ENCODE peak calls at places on chromosome 4, in five cellular contexts. One of them, this sample, is unnamed.
A peak's percentile ranks its signal among the peaks of the same experiment; 100 is the strongest.

GRCh38 chr4:31283689-31284088 is 563.5 kb downstream of the PCDH7 start:
- DNase-seq in GM12878: no peak
- DNase-seq in H1: no peak
- DNase-seq in HepG2: no peak
- DNase-seq in K562: no peak
- DNase-seq in this sample: no peak

GRCh38 chr4:27084685-27085356 is 224.2 kb downstream of the STIM2 start:
- DNase-seq in HepG2: no peak
- DNase-seq in GM12878: no peak
- DNase-seq in K562: peak; percentile 62
- DNase-seq in H1: no peak
- DNase-seq in this sample: peak; percentile 7

GRCh38 chr4:186557486-186557885 is 2.1 kb upstream of the MTNR1A start:
- DNase-seq in K562: no peak
- DNase-seq in H1: no peak
- DNase-seq in HepG2: no peak
- DNase-seq in GM12878: no peak
- DNase-seq in this sample: no peak

GRCh38 chr4:155208258-155209054 is at the start of gene NPY2R:
- DNase-seq in HepG2: no peak
- DNase-seq in GM12878: no peak
- DNase-seq in H1: peak; percentile 7
- DNase-seq in K562: no peak
- DNase-seq in this sample: peak; percentile 1

GRCh38 chr4:147823135-147823534 is 91.2 kb downstream of the ARHGAP10 start:
- DNase-seq in GM12878: no peak
- DNase-seq in K562: no peak
- DNase-seq in H1: no peak
- DNase-seq in HepG2: no peak
- DNase-seq in this sample: no peak

GRCh38 chr4:106676173-106676921 is 307.8 kb upstream of the GIMD1 start:
- DNase-seq in K562: no peak
- DNase-seq in H1: no peak
- DNase-seq in GM12878: no peak
- DNase-seq in HepG2: no peak
- DNase-seq in this sample: no peak

GRCh38 chr4:136917312-136918110 is 614.8 kb downstream of the PCDH18 start:
- DNase-seq in K562: no peak
- DNase-seq in H1: no peak
- DNase-seq in HepG2: no peak
- DNase-seq in GM12878: no peak
- DNase-seq in this sample: no peak

GRCh38 chr4:67106846-67107467 is 438.3 kb downstream of the CENPC start:
- DNase-seq in H1: no peak
- DNase-seq in K562: no peak
- DNase-seq in GM12878: no peak
- DNase-seq in HepG2: no peak
- DNase-seq in this sample: no peak

GRCh38 chr4:14415146-14415545 is 587.1 kb upstream of the CPEB2 start:
- DNase-seq in HepG2: no peak
- DNase-seq in K562: no peak
- DNase-seq in H1: no peak
- DNase-seq in GM12878: no peak
- DNase-seq in this sample: no peak

GRCh38 chr4:172838943-172839342 is 329.7 kb upstream of the GALNT7 start:
- DNase-seq in H1: no peak
- DNase-seq in GM12878: no peak
- DNase-seq in HepG2: no peak
- DNase-seq in K562: no peak
- DNase-seq in this sample: no peak

GRCh38 chr4:84503495-84504437 is 4.7 kb upstream of the NKX6-1 start:
- DNase-seq in H1: no peak
- DNase-seq in HepG2: peak; percentile 46
- DNase-seq in GM12878: no peak
- DNase-seq in K562: peak; percentile 63
- DNase-seq in this sample: peak; percentile 56

GRCh38 chr4:183658362-183659028 is 490 bp downstream of the RWDD4 start:
- DNase-seq in H1: no peak
- DNase-seq in GM12878: no peak
- DNase-seq in K562: peak; percentile 40
- DNase-seq in HepG2: peak; percentile 37
- DNase-seq in this sample: peak; percentile 5

GRCh38 chr4:55959655-55960054 is 10.9 kb downstream of the CEP135 start:
- DNase-seq in HepG2: no peak
- DNase-seq in K562: no peak
- DNase-seq in H1: no peak
- DNase-seq in GM12878: no peak
- DNase-seq in this sample: no peak

GRCh38 chr4:166458756-166459155 is 585.7 kb downstream of the TLL1 start:
- DNase-seq in HepG2: no peak
- DNase-seq in H1: no peak
- DNase-seq in GM12878: no peak
- DNase-seq in K562: no peak
- DNase-seq in this sample: no peak

GRCh38 chr4:150801833-150802232 is 213.3 kb downstream of the LRBA start:
- DNase-seq in H1: no peak
- DNase-seq in GM12878: no peak
- DNase-seq in K562: no peak
- DNase-seq in HepG2: no peak
- DNase-seq in this sample: no peak

GRCh38 chr4:125268065-125268755 is 46.5 kb upstream of the FAT4 start:
- DNase-seq in HepG2: no peak
- DNase-seq in GM12878: no peak
- DNase-seq in K562: no peak
- DNase-seq in H1: no peak
- DNase-seq in this sample: no peak

DNA sequence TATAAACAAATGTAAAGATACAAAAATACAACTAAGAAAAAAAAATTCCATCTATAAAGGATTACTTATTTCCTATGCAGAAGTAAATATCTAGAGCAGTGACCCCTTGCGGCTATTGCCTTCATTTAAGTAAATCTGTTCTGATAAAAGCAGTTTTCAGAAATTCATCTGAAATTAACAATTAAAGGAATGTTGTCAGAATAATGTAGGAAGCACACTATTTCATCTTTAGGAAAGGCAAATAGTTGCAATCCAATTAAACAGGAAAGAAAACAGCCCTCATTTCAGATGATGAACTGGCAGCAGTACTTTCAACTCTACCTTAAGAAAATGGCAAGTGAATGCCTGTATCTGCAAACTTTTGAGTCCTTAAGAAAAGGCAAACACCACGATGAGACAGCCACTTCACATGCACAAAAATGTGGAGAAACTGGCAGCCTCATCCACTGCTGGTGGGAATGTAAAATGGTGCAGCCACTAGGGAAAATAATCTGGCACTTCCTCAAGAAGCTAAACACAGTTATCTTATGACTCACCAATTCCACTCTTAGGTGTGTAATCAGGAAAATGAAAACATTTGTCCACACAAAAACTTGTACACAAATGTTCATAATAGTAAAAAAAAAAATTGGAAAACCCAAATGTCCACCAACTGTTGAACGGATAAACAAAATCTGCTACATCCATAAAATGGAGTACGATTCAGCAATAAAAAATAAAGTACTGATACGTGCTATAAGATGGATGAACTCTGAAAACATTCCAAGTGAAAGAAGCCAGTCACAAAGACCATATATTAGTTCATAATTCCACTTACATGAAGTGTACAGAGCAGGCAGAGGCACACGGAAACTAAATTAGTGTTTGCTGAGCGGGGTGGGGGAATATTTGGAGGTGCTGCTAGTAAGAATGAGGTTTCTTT is 2.0 kb upstream of the THAP9 start:
- DNase-seq in GM12878: no peak
- DNase-seq in HepG2: no peak
- DNase-seq in H1: no peak
- DNase-seq in K562: no peak
- DNase-seq in this sample: peak; percentile 10
- TF ChIP-seq HDAC2 in GM12878: no peak
- TF ChIP-seq HDAC2 in HepG2: no peak
- TF ChIP-seq HDAC2 in H1: no peak
- TF ChIP-seq HDAC2 in K562: peak; percentile 8
- TF ChIP-seq HDAC2 in this sample: no peak

GRCh38 chr4:154164931-154165839 is 326.4 kb downstream of the DCHS2 start:
- DNase-seq in K562: no peak
- DNase-seq in GM12878: peak; percentile 69
- DNase-seq in HepG2: no peak
- DNase-seq in H1: no peak
- DNase-seq in this sample: no peak
- TF ChIP-seq HDAC2 in K562: no peak
- TF ChIP-seq HDAC2 in GM12878: no peak
- TF ChIP-seq HDAC2 in HepG2: no peak
- TF ChIP-seq HDAC2 in H1: no peak
- TF ChIP-seq HDAC2 in this sample: no peak

DNA sequence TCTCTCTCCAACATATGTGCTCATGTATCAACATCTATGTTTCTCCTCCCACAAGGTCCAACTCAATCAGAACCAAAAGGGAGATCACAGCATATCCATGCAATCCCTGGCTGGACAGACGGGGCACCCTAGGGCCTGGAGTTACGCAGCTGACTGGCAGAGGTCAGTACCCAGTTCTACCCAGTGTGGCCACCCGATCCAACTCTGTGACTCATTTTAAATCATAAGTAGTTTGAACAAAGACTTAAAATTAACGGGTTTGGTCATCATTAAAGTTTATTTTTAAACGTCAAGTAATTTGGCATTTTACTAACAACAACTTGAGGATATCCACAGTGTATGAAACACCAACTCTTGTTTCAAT is 59.5 kb downstream of the APBB2 start:
- DNase-seq in HepG2: no peak
- DNase-seq in H1: no peak
- DNase-seq in GM12878: no peak
- DNase-seq in K562: no peak
- DNase-seq in this sample: no peak
- TF ChIP-seq HDAC2 in HepG2: no peak
- TF ChIP-seq HDAC2 in H1: no peak
- TF ChIP-seq HDAC2 in GM12878: no peak
- TF ChIP-seq HDAC2 in K562: no peak
- TF ChIP-seq HDAC2 in this sample: no peak

DNA sequence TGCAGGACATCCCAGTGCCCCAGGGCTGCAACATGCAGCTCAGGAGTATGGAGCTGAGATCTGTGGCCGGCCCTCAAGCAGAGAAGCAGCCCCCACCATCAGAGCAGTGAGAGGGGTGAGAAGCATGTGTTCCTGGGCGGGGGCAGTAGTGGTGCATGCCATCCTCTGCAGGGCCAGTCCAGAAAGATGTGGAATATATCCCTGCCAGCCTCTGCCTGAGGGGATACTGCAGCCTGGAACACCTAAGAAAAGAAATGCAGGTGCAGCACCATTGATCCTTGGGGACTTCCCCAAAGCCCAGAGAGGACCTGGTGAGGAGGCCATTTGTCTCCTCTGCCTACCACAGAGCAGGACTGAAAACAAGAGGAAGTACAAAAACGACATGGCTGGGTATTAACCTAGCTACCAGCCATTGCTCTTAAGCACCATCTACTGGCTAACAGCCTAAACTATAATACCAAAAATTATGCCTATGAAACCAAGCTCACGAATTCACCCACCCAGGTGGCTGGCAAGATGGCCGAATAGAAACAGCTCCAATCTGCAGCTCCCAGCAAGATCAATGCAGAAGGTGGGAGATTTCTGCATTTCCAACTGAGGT is 158.8 kb downstream of the ADGRA3 start:
- DNase-seq in H1: no peak
- DNase-seq in GM12878: no peak
- DNase-seq in K562: no peak
- DNase-seq in HepG2: no peak
- DNase-seq in this sample: peak; percentile 13
- TF ChIP-seq HDAC2 in H1: no peak
- TF ChIP-seq HDAC2 in GM12878: no peak
- TF ChIP-seq HDAC2 in K562: no peak
- TF ChIP-seq HDAC2 in HepG2: no peak
- TF ChIP-seq HDAC2 in this sample: no peak

GRCh38 chr4:39326468-39326960 is 39.6 kb downstream of the RFC1 start:
- DNase-seq in GM12878: no peak
- DNase-seq in HepG2: no peak
- DNase-seq in K562: no peak
- DNase-seq in H1: no peak
- DNase-seq in this sample: no peak
- TF ChIP-seq HDAC2 in GM12878: no peak
- TF ChIP-seq HDAC2 in HepG2: no peak
- TF ChIP-seq HDAC2 in K562: no peak
- TF ChIP-seq HDAC2 in H1: no peak
- TF ChIP-seq HDAC2 in this sample: no peak

DNA sequence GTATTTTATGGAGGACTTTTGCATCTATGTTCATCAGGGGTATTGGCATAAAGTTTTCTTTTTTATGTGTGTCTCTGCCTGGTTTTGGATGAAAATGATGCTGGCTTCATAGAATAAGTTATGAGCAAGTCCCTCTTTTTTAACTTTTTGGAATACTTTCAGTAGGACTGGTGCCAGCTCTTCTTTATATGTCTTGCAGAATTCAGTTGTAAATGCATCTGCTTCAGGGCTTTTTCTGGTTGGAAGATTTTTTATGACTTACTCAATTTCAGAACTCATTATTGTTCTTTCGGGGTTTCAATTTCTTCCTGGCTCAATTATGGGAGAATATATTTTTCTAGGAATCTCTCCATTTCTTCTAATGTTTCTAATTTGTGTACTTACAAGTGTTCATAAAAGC is 9.1 kb upstream of the CSN2 start:
- DNase-seq in HepG2: no peak
- DNase-seq in K562: no peak
- DNase-seq in H1: no peak
- DNase-seq in GM12878: no peak
- DNase-seq in this sample: no peak
- TF ChIP-seq HDAC2 in HepG2: no peak
- TF ChIP-seq HDAC2 in K562: no peak
- TF ChIP-seq HDAC2 in H1: no peak
- TF ChIP-seq HDAC2 in GM12878: no peak
- TF ChIP-seq HDAC2 in this sample: no peak

DNA sequence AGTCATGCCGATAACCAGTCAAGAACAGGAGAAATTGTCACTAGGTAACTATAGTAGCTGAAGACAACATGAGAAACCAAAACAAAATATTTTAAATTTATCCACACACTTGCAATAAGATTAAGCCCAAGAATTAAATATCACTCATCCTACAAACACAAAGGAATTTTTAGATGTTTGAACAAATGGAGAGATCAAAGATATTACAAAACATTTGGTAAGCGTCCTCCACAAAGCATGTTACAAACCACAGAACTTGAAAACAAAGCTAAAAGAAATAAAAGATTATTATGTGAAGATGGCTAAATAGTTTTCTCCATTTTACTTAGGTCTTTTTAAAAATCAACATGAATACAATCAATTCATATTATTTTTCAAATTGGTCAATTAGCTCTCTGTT is 631.9 kb upstream of the INTU start:
- DNase-seq in K562: no peak
- DNase-seq in HepG2: no peak
- DNase-seq in H1: no peak
- DNase-seq in GM12878: no peak
- DNase-seq in this sample: no peak
- TF ChIP-seq HDAC2 in K562: no peak
- TF ChIP-seq HDAC2 in HepG2: no peak
- TF ChIP-seq HDAC2 in H1: no peak
- TF ChIP-seq HDAC2 in GM12878: no peak
- TF ChIP-seq HDAC2 in this sample: no peak

GRCh38 chr4:38703625-38704024 is 39.6 kb downstream of the KLF3 start:
- DNase-seq in K562: no peak
- DNase-seq in HepG2: no peak
- DNase-seq in H1: no peak
- DNase-seq in GM12878: no peak
- DNase-seq in this sample: no peak
- TF ChIP-seq HDAC2 in K562: no peak
- TF ChIP-seq HDAC2 in HepG2: no peak
- TF ChIP-seq HDAC2 in H1: no peak
- TF ChIP-seq HDAC2 in GM12878: no peak
- TF ChIP-seq HDAC2 in this sample: no peak

This sample was measured in A549.